ENCODE peak calls at places on chromosomes 3 and 15, in four cellular contexts. I is ovary, Q is breast epithelium, W is ascending aorta. F is an unnamed sample.

GRCh38 chr15:70410371-70410975 is 312.8 kb upstream of the TLE3 start:
- DNase-seq in I (no peak), Q (no peak), W (no peak), F (no peak)

GRCh38 chr3:153927107-153927506 is 194.1 kb upstream of the ARHGEF26 start:
- DNase-seq in I (no peak), Q (no peak), W (no peak), F (no peak)

GRCh38 chr15:66617137-66618090 is 51.6 kb upstream of the LCTL start:
- DNase-seq in I (peak; percentile 40), Q (no peak), W (peak; percentile 72), F (peak; percentile 44)

GRCh38 chr3:50028336-50028735 is 60.4 kb upstream of the RBM5 start:
- DNase-seq in I (no peak), Q (no peak), W (no peak), F (no peak)

GRCh38 chr15:48976444-48977088 is 12.8 kb upstream of the SHC4 start:
- DNase-seq in I (no peak), Q (no peak), W (no peak), F (no peak)

GRCh38 chr3:62679988-62680387 is 195.2 kb downstream of the CADPS start:
- DNase-seq in I (no peak), Q (no peak), W (no peak), F (no peak)

GRCh38 chr3:128282392-128283196 is 129.3 kb downstream of the EEFSEC start:
- DNase-seq in I (peak; percentile 84), Q (peak; percentile 78), W (no peak), F (peak; percentile 80)

GRCh38 chr3:56423537-56424209 is 44.6 kb downstream of the ERC2 start:
- DNase-seq in I (peak; percentile 15), Q (no peak), W (no peak), F (no peak)

GRCh38 chr15:85598203-85598602 is 196.5 kb downstream of the KLHL25 start:
- DNase-seq in I (no peak), Q (no peak), W (no peak), F (no peak)

GRCh38 chr3:43871627-43872245 is 181.0 kb downstream of the ABHD5 start:
- DNase-seq in I (no peak), Q (no peak), W (no peak), F (no peak)

GRCh38 chr3:43869491-43869890 is 178.8 kb downstream of the ABHD5 start:
- DNase-seq in I (no peak), Q (no peak), W (no peak), F (no peak)

GRCh38 chr3:43870110-43870509 is 179.4 kb downstream of the ABHD5 start:
- DNase-seq in I (no peak), Q (no peak), W (no peak), F (no peak)

GRCh38 chr3:43872301-43872700 is 181.6 kb downstream of the ABHD5 start:
- DNase-seq in I (no peak), Q (no peak), W (no peak), F (no peak)

DNA sequence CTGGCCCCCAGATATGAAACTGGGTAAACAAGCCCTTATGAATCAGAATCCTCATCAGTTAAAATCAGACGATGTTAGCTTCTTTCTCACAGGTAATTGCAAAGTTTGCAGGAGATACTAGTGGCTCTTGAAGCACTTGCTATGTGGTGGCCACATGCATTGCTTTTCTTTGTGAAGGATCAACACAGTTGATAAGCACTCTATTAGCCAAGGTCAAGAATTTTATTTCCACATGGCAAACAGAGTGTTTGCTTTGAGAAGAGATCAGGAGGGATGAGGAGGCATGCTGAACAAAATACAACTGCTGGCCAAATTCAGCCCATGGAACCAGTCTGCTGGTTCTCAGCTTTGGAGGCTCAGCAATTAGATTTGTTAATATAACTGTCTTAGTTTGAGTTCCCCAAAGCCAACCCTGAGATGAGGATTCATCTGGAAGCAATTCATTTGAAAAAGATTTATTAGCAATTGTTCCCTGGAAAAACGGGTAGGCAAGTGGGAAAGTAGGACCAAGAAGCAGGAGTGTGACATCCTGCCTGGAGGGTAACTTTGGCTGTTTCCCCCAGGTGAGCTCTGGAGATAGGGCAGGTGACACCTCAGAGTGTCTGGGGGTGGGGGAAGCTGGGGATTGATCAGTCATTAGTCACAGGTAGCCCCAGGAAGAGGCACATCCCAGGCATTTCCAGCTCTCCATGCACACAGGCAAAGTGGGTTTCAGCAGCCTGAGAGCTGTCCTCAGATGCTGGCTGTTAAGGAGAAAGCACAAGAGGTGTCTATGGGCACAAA is 180.3 kb downstream of the ABHD5 start:
- DNase-seq in I (no peak), Q (no peak), W (no peak), F (no peak)
- H3K4me1 ChIP-seq in I (peaks cover 4% of the 10 kb centered on the region), Q (no peaks in the 10 kb centered on the region), W (peaks cover 37% of the 10 kb centered on the region), F (no peaks in the 10 kb centered on the region)

DNA sequence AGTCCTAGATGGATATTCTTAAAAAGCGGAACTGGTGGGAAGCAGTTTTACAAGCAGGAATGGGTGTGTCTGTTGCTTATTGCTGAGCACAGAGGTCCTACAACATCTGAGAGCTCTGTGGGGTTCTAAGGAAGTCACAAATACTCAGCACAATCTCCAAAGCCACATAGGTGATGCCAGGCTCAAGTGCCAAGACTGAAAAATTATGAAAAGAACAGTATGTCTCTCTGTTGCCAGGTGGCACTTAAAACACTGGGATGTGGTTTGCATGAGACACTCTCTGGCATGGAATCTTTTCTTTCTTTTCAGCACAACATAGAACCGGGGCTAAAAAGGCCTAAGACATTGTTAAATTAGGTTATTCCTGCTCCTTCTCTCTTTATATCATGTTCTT is 127.3 kb upstream of the PRICKLE2 start:
- DNase-seq in I (no peak), Q (no peak), W (no peak), F (no peak)
- H3K4me1 ChIP-seq in I (peaks cover 9% of the 10 kb centered on the region), Q (peaks cover 15% of the 10 kb centered on the region), W (no peaks in the 10 kb centered on the region), F (no peaks in the 10 kb centered on the region)

DNA sequence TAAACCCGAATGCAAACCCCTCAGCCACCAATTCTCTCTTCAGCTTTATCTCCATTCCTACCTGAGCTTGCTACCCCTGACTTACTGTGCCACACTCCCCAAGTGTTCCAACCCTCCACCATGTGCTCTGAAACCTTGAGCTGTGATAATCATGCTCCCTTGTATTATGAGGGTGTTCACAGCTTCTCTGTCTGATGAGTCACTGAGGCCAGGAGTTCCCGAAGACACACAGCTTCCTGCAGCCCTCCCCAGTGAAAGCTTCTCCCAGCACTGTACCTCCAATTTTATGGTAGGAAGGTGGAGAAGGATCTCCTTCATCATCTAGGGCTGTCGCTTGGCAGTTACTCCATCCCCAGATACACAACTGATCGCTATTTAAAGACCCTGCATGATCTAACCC is 24.9 kb downstream of the STAC start:
- DNase-seq in I (no peak), Q (no peak), W (no peak), F (no peak)
- H3K4me1 ChIP-seq in I (no peaks in the 10 kb centered on the region), Q (no peaks in the 10 kb centered on the region), W (no peaks in the 10 kb centered on the region), F (no peaks in the 10 kb centered on the region)

GRCh38 chr3:31230425-31230824 is 302.3 kb upstream of the STT3B start:
- DNase-seq in I (no peak), Q (no peak), W (no peak), F (no peak)
- H3K4me1 ChIP-seq in I (no peaks in the 10 kb centered on the region), Q (no peaks in the 10 kb centered on the region), W (no peaks in the 10 kb centered on the region), F (no peaks in the 10 kb centered on the region)